ENCODE peak calls at places on chromosomes 5 and 9, in four cellular contexts. W is HepG2, I is GM12878, O is K562. R is an unnamed sample.

GRCh38 chr5:74075900-74076484 is 450.0 kb downstream of the ARHGEF28 start:
- DNase-seq in W (no peak), I (no peak), O (no peak), R (peak; percentile 82)

GRCh38 chr5:39200081-39200480 is 19.3 kb downstream of the FYB1 start:
- DNase-seq in O (no peak), I (no peak), W (no peak), R (no peak)

GRCh38 chr5:141604318-141604717 is 14.5 kb downstream of the DIAPH1 start:
- DNase-seq in I (no peak), W (peak; percentile 68), O (peak; percentile 46), R (peak; percentile 45)

GRCh38 chr5:72231989-72232703 is 87.9 kb downstream of the MRPS27 start:
- DNase-seq in O (no peak), W (no peak), I (no peak), R (no peak)

GRCh38 chr5:144237851-144238250 is 67.2 kb downstream of the KCTD16 start:
- DNase-seq in W (no peak), O (no peak), I (no peak), R (no peak)

GRCh38 chr5:21173526-21173925 is 1185.5 kb upstream of the CDH18 start:
- DNase-seq in O (no peak), I (no peak), W (no peak), R (no peak)

GRCh38 chr5:176371621-176372539 is 6.6 kb downstream of the ARL10 start:
- DNase-seq in O (no peak), W (peak; percentile 90), I (no peak), R (no peak)

GRCh38 chr5:171750316-171750788 is 35.3 kb upstream of the SMIM23 start:
- DNase-seq in I (no peak), W (peak; percentile 4), O (no peak), R (peak; percentile 83)

GRCh38 chr5:19987594-19988345 is at the start of gene CDH18:
- DNase-seq in O (no peak), W (no peak), I (no peak), R (peak; percentile 30)

GRCh38 chr9:83642784-83643183 is 19.8 kb downstream of the IDNK start:
- DNase-seq in O (no peak), W (no peak), I (no peak), R (no peak)

GRCh38 chr5:170572453-170572852 is 68.6 kb downstream of the KCNIP1 start:
- DNase-seq in O (no peak), I (peak; percentile 25), W (no peak), R (peak; percentile 22)

GRCh38 chr5:139414601-139415121 is 10.8 kb upstream of the SPATA24 start:
- DNase-seq in I (no peak), W (no peak), O (no peak), R (no peak)

GRCh38 chr9:21694424-21694823 is 108.0 kb upstream of the MTAP start:
- DNase-seq in O (no peak), I (no peak), W (no peak), R (no peak)
- H3K27ac ChIP-seq in O (no peak overlapping the region), I (no peak overlapping the region), W (no peak overlapping the region), R (no peak overlapping the region)

GRCh38 chr9:108163321-108164005 is 673.9 kb upstream of the KLF4 start:
- DNase-seq in W (no peak), O (no peak), I (no peak), R (no peak)

GRCh38 chr9:108162664-108163063 is 673.1 kb upstream of the KLF4 start:
- DNase-seq in O (no peak), W (no peak), I (no peak), R (no peak)

GRCh38 chr9:108160705-108161233 is 671.2 kb upstream of the KLF4 start:
- DNase-seq in W (no peak), I (no peak), O (no peak), R (no peak)

GRCh38 chr9:108161520-108161919 is 672.0 kb upstream of the KLF4 start:
- DNase-seq in O (no peak), W (peak; percentile 47), I (no peak), R (no peak)

GRCh38 chr9:108160039-108160438 is 670.5 kb upstream of the KLF4 start:
- DNase-seq in I (no peak), O (no peak), W (no peak), R (no peak)
- H3K9ac ChIP-seq in I (no peak overlapping the region), O (no peak overlapping the region), W (no peak overlapping the region), R (no peak overlapping the region)

DNA sequence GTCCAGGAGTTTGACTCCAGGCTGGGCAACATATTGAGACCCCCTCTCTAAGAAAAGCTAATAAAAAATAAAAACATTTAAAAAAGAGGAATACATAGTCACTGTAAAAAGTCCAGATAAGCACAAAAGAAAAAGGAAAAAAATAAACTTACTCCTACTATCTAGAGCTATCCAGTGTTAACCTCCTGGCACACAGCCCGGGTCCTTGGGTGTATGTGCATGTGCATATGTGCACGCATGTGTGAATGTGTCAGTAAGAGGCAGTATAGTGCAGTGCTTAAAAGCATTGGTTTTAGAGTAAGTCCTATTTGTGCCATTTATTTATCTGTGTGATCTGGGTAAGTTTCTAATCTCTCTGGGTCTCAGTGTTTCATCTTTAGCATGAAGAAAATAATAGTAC is 26.7 kb downstream of the FAM219A start:
- DNase-seq in I (no peak), W (no peak), O (no peak), R (no peak)
- TF ChIP-seq MYC in I (no peak), W (no peak), O (no peak), R (no peak)

DNA sequence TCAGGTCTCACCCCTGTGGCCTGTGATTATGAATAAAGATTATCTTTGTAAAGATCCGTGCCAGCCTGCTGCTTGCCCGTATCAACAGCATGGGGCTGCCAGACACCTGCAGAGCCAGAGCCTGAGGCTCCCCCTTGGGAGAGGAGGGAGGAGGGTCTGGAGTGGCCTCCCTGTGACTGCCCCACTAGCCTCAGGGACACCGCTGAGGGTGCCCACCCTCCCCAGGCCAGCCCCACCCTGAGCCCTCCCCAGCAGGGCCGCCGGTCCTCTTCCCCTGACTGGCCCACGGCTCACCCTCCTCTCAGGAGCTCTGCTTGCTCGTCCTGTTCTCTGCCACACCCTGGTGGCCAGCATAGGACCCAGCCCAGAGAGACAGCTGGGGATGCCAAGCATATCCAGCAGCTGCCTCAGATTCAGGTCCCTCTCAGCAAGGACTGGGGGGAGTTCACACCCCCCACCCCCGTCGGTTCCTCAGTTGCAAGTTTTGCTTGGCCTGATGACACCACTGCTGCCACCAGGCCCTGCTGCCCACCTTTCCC is 1.9 kb downstream of the SSNA1 start:
- DNase-seq in W (no peak), O (no peak), I (no peak), R (no peak)
- H3K27ac ChIP-seq in W (no peak overlapping the region), O (no peak overlapping the region), I (no peak overlapping the region), R (no peak overlapping the region)

GRCh38 chr9:127838375-127839078 is 15.9 kb downstream of the ENG start:
- DNase-seq in O (no peak), I (no peak), W (no peak), R (peak; percentile 97)
- H3K9ac ChIP-seq in O (peak overlapping the region; percentile 77), I (no peak overlapping the region), W (peak overlapping the region; percentile 54), R (peak overlapping the region; percentile 87)

R was measured in endothelial cell of umbilical vein.